ENCODE peak calls at places on chromosomes 12 and 14, in four cellular contexts. One of them, this sample, is unnamed.

GRCh38 chr12:402127-402456 is 648 bp downstream of the CCDC77 start:
- DNase-seq in WERI-Rb-1: peak
- DNase-seq in NCI-H2081: no peak
- DNase-seq in activated effector memory CD4-positive, alpha-beta T cell treated with anti-CD3 and anti-CD28 coated beads, Interleukin-2, amount 50 U/mL, for 16 hours: no peak
- DNase-seq in this sample: no peak

GRCh38 chr14:67881225-67881624 is 61.6 kb downstream of the RAD51B start:
- DNase-seq in activated effector memory CD4-positive, alpha-beta T cell treated with anti-CD3 and anti-CD28 coated beads, Interleukin-2, amount 50 U/mL, for 16 hours: no peak
- DNase-seq in WERI-Rb-1: no peak
- DNase-seq in NCI-H2081: no peak
- DNase-seq in this sample: no peak

GRCh38 chr12:6354539-6355393 is 12.9 kb upstream of the TNFRSF1A start:
- DNase-seq in NCI-H2081: no peak
- DNase-seq in activated effector memory CD4-positive, alpha-beta T cell treated with anti-CD3 and anti-CD28 coated beads, Interleukin-2, amount 50 U/mL, for 16 hours: no peak
- DNase-seq in WERI-Rb-1: no peak
- DNase-seq in this sample: no peak

GRCh38 chr12:47012552-47012951 is 66.9 kb upstream of the PCED1B start:
- DNase-seq in WERI-Rb-1: no peak
- DNase-seq in NCI-H2081: no peak
- DNase-seq in activated effector memory CD4-positive, alpha-beta T cell treated with anti-CD3 and anti-CD28 coated beads, Interleukin-2, amount 50 U/mL, for 16 hours: no peak
- DNase-seq in this sample: no peak

GRCh38 chr14:69328317-69328716 is 68.4 kb downstream of the GALNT16 start:
- DNase-seq in WERI-Rb-1: no peak
- DNase-seq in activated effector memory CD4-positive, alpha-beta T cell treated with anti-CD3 and anti-CD28 coated beads, Interleukin-2, amount 50 U/mL, for 16 hours: peak
- DNase-seq in NCI-H2081: no peak
- DNase-seq in this sample: no peak

GRCh38 chr14:100059433-100059781 is 5.8 kb upstream of the EVL start:
- DNase-seq in activated effector memory CD4-positive, alpha-beta T cell treated with anti-CD3 and anti-CD28 coated beads, Interleukin-2, amount 50 U/mL, for 16 hours: no peak
- DNase-seq in NCI-H2081: no peak
- DNase-seq in WERI-Rb-1: no peak
- DNase-seq in this sample: no peak

GRCh38 chr14:29687071-29687765 is 240.4 kb downstream of the PRKD1 start:
- DNase-seq in WERI-Rb-1: no peak
- DNase-seq in activated effector memory CD4-positive, alpha-beta T cell treated with anti-CD3 and anti-CD28 coated beads, Interleukin-2, amount 50 U/mL, for 16 hours: no peak
- DNase-seq in NCI-H2081: no peak
- DNase-seq in this sample: no peak

GRCh38 chr14:102007916-102008418 is 43.6 kb downstream of the DYNC1H1 start:
- DNase-seq in activated effector memory CD4-positive, alpha-beta T cell treated with anti-CD3 and anti-CD28 coated beads, Interleukin-2, amount 50 U/mL, for 16 hours: no peak
- DNase-seq in NCI-H2081: peak
- DNase-seq in WERI-Rb-1: no peak
- DNase-seq in this sample: no peak

GRCh38 chr12:124681779-124682391 is 114.5 kb upstream of the NCOR2 start:
- DNase-seq in NCI-H2081: no peak
- DNase-seq in WERI-Rb-1: no peak
- DNase-seq in activated effector memory CD4-positive, alpha-beta T cell treated with anti-CD3 and anti-CD28 coated beads, Interleukin-2, amount 50 U/mL, for 16 hours: no peak
- DNase-seq in this sample: no peak

GRCh38 chr12:64665506-64665905 is 55.2 kb downstream of the RASSF3 start:
- DNase-seq in NCI-H2081: no peak
- DNase-seq in WERI-Rb-1: no peak
- DNase-seq in activated effector memory CD4-positive, alpha-beta T cell treated with anti-CD3 and anti-CD28 coated beads, Interleukin-2, amount 50 U/mL, for 16 hours: peak
- DNase-seq in this sample: no peak

GRCh38 chr14:35578135-35578534 is 44.2 kb downstream of the INSM2 start:
- DNase-seq in activated effector memory CD4-positive, alpha-beta T cell treated with anti-CD3 and anti-CD28 coated beads, Interleukin-2, amount 50 U/mL, for 16 hours: no peak
- DNase-seq in WERI-Rb-1: no peak
- DNase-seq in NCI-H2081: no peak
- DNase-seq in this sample: no peak

GRCh38 chr14:104881369-104881979 is 16.4 kb downstream of the CEP170B start:
- DNase-seq in activated effector memory CD4-positive, alpha-beta T cell treated with anti-CD3 and anti-CD28 coated beads, Interleukin-2, amount 50 U/mL, for 16 hours: no peak
- DNase-seq in NCI-H2081: peak
- DNase-seq in WERI-Rb-1: peak
- DNase-seq in this sample: no peak

GRCh38 chr12:3913278-3913677 is 40.1 kb upstream of the PARP11 start:
- DNase-seq in WERI-Rb-1: no peak
- DNase-seq in NCI-H2081: no peak
- DNase-seq in activated effector memory CD4-positive, alpha-beta T cell treated with anti-CD3 and anti-CD28 coated beads, Interleukin-2, amount 50 U/mL, for 16 hours: peak
- DNase-seq in this sample: no peak

GRCh38 chr12:107134558-107134957 is 41.2 kb upstream of the CRY1 start:
- DNase-seq in activated effector memory CD4-positive, alpha-beta T cell treated with anti-CD3 and anti-CD28 coated beads, Interleukin-2, amount 50 U/mL, for 16 hours: peak
- DNase-seq in NCI-H2081: no peak
- DNase-seq in WERI-Rb-1: peak
- DNase-seq in this sample: no peak

GRCh38 chr12:104288635-104289258 is 14.8 kb upstream of the EID3 start:
- DNase-seq in activated effector memory CD4-positive, alpha-beta T cell treated with anti-CD3 and anti-CD28 coated beads, Interleukin-2, amount 50 U/mL, for 16 hours: peak
- DNase-seq in NCI-H2081: peak
- DNase-seq in WERI-Rb-1: peak
- DNase-seq in this sample: peak

GRCh38 chr14:91299483-91300115 is 55.1 kb upstream of the GPR68 start:
- DNase-seq in activated effector memory CD4-positive, alpha-beta T cell treated with anti-CD3 and anti-CD28 coated beads, Interleukin-2, amount 50 U/mL, for 16 hours: no peak
- DNase-seq in NCI-H2081: no peak
- DNase-seq in WERI-Rb-1: no peak
- DNase-seq in this sample: no peak

GRCh38 chr14:43692706-43693105 is 814.4 kb downstream of the FSCB start:
- DNase-seq in activated effector memory CD4-positive, alpha-beta T cell treated with anti-CD3 and anti-CD28 coated beads, Interleukin-2, amount 50 U/mL, for 16 hours: no peak
- DNase-seq in WERI-Rb-1: no peak
- DNase-seq in NCI-H2081: no peak
- DNase-seq in this sample: no peak

GRCh38 chr14:97697772-97698171 is 900.6 kb downstream of the VRK1 start:
- DNase-seq in NCI-H2081: no peak
- DNase-seq in activated effector memory CD4-positive, alpha-beta T cell treated with anti-CD3 and anti-CD28 coated beads, Interleukin-2, amount 50 U/mL, for 16 hours: no peak
- DNase-seq in WERI-Rb-1: no peak
- DNase-seq in this sample: no peak

GRCh38 chr14:101070540-101071492 is 167.3 kb upstream of the RTL1 start:
- DNase-seq in WERI-Rb-1: no peak
- DNase-seq in activated effector memory CD4-positive, alpha-beta T cell treated with anti-CD3 and anti-CD28 coated beads, Interleukin-2, amount 50 U/mL, for 16 hours: peak
- DNase-seq in NCI-H2081: no peak
- DNase-seq in this sample: no peak

GRCh38 chr12:110638792-110639191 is 24.9 kb downstream of the TCTN1 start:
- DNase-seq in NCI-H2081: no peak
- DNase-seq in activated effector memory CD4-positive, alpha-beta T cell treated with anti-CD3 and anti-CD28 coated beads, Interleukin-2, amount 50 U/mL, for 16 hours: no peak
- DNase-seq in WERI-Rb-1: no peak
- DNase-seq in this sample: no peak

GRCh38 chr12:47412837-47413236 is 293.0 kb downstream of the RPAP3 start:
- DNase-seq in activated effector memory CD4-positive, alpha-beta T cell treated with anti-CD3 and anti-CD28 coated beads, Interleukin-2, amount 50 U/mL, for 16 hours: no peak
- DNase-seq in NCI-H2081: no peak
- DNase-seq in WERI-Rb-1: no peak
- DNase-seq in this sample: no peak

GRCh38 chr12:82728710-82729109 is 42.0 kb downstream of the TMTC2 start:
- DNase-seq in WERI-Rb-1: no peak
- DNase-seq in NCI-H2081: no peak
- DNase-seq in activated effector memory CD4-positive, alpha-beta T cell treated with anti-CD3 and anti-CD28 coated beads, Interleukin-2, amount 50 U/mL, for 16 hours: no peak
- DNase-seq in this sample: no peak

GRCh38 chr12:17992002-17992656 is 97.9 kb downstream of the RERGL start:
- DNase-seq in activated effector memory CD4-positive, alpha-beta T cell treated with anti-CD3 and anti-CD28 coated beads, Interleukin-2, amount 50 U/mL, for 16 hours: no peak
- DNase-seq in NCI-H2081: peak
- DNase-seq in WERI-Rb-1: peak
- DNase-seq in this sample: no peak

GRCh38 chr14:93619176-93619793 is 169.0 kb downstream of the PRIMA1 start:
- DNase-seq in activated effector memory CD4-positive, alpha-beta T cell treated with anti-CD3 and anti-CD28 coated beads, Interleukin-2, amount 50 U/mL, for 16 hours: no peak
- DNase-seq in NCI-H2081: peak
- DNase-seq in WERI-Rb-1: peak
- DNase-seq in this sample: no peak

GRCh38 chr12:11894890-11895289 is 175.8 kb upstream of the BCL2L14 start:
- DNase-seq in NCI-H2081: no peak
- DNase-seq in WERI-Rb-1: no peak
- DNase-seq in activated effector memory CD4-positive, alpha-beta T cell treated with anti-CD3 and anti-CD28 coated beads, Interleukin-2, amount 50 U/mL, for 16 hours: no peak
- DNase-seq in this sample: no peak

GRCh38 chr14:92954933-92955332 is 32.0 kb downstream of the CHGA start:
- DNase-seq in activated effector memory CD4-positive, alpha-beta T cell treated with anti-CD3 and anti-CD28 coated beads, Interleukin-2, amount 50 U/mL, for 16 hours: no peak
- DNase-seq in WERI-Rb-1: no peak
- DNase-seq in NCI-H2081: no peak
- DNase-seq in this sample: no peak

GRCh38 chr12:89960011-89960507 is 251.4 kb upstream of the ATP2B1 start:
- DNase-seq in WERI-Rb-1: no peak
- DNase-seq in activated effector memory CD4-positive, alpha-beta T cell treated with anti-CD3 and anti-CD28 coated beads, Interleukin-2, amount 50 U/mL, for 16 hours: peak
- DNase-seq in NCI-H2081: no peak
- DNase-seq in this sample: no peak

GRCh38 chr14:47917344-47917954 is 242.0 kb upstream of the MDGA2 start:
- DNase-seq in NCI-H2081: peak
- DNase-seq in WERI-Rb-1: peak
- DNase-seq in activated effector memory CD4-positive, alpha-beta T cell treated with anti-CD3 and anti-CD28 coated beads, Interleukin-2, amount 50 U/mL, for 16 hours: no peak
- DNase-seq in this sample: peak

GRCh38 chr14:25132734-25133422 is 82.9 kb upstream of the STXBP6 start:
- DNase-seq in activated effector memory CD4-positive, alpha-beta T cell treated with anti-CD3 and anti-CD28 coated beads, Interleukin-2, amount 50 U/mL, for 16 hours: peak
- DNase-seq in NCI-H2081: peak
- DNase-seq in WERI-Rb-1: peak
- DNase-seq in this sample: peak

GRCh38 chr14:82075566-82075965 is 541.9 kb upstream of the SEL1L start:
- DNase-seq in WERI-Rb-1: no peak
- DNase-seq in NCI-H2081: no peak
- DNase-seq in activated effector memory CD4-positive, alpha-beta T cell treated with anti-CD3 and anti-CD28 coated beads, Interleukin-2, amount 50 U/mL, for 16 hours: no peak
- DNase-seq in this sample: peak

GRCh38 chr14:52853522-52853854 is 62.1 kb upstream of the GNPNAT1 start:
- DNase-seq in NCI-H2081: no peak
- DNase-seq in WERI-Rb-1: no peak
- DNase-seq in activated effector memory CD4-positive, alpha-beta T cell treated with anti-CD3 and anti-CD28 coated beads, Interleukin-2, amount 50 U/mL, for 16 hours: no peak
- DNase-seq in this sample: no peak

GRCh38 chr12:89733579-89734201 is 25.1 kb upstream of the ATP2B1 start:
- DNase-seq in WERI-Rb-1: no peak
- DNase-seq in activated effector memory CD4-positive, alpha-beta T cell treated with anti-CD3 and anti-CD28 coated beads, Interleukin-2, amount 50 U/mL, for 16 hours: no peak
- DNase-seq in NCI-H2081: no peak
- DNase-seq in this sample: no peak

GRCh38 chr12:122081108-122081696 is 2.6 kb downstream of the MLXIP start:
- DNase-seq in WERI-Rb-1: no peak
- DNase-seq in NCI-H2081: no peak
- DNase-seq in activated effector memory CD4-positive, alpha-beta T cell treated with anti-CD3 and anti-CD28 coated beads, Interleukin-2, amount 50 U/mL, for 16 hours: no peak
- DNase-seq in this sample: no peak

GRCh38 chr14:102958461-102958860 is 36.0 kb downstream of the AMN start:
- DNase-seq in NCI-H2081: no peak
- DNase-seq in WERI-Rb-1: no peak
- DNase-seq in activated effector memory CD4-positive, alpha-beta T cell treated with anti-CD3 and anti-CD28 coated beads, Interleukin-2, amount 50 U/mL, for 16 hours: no peak
- DNase-seq in this sample: no peak

GRCh38 chr12:124352257-124352656 is 57.4 kb downstream of the RFLNA start:
- DNase-seq in WERI-Rb-1: no peak
- DNase-seq in NCI-H2081: no peak
- DNase-seq in activated effector memory CD4-positive, alpha-beta T cell treated with anti-CD3 and anti-CD28 coated beads, Interleukin-2, amount 50 U/mL, for 16 hours: no peak
- DNase-seq in this sample: no peak

GRCh38 chr12:109127533-109128242 is 11.3 kb downstream of the ACACB start:
- DNase-seq in NCI-H2081: no peak
- DNase-seq in WERI-Rb-1: no peak
- DNase-seq in activated effector memory CD4-positive, alpha-beta T cell treated with anti-CD3 and anti-CD28 coated beads, Interleukin-2, amount 50 U/mL, for 16 hours: no peak
- DNase-seq in this sample: no peak

GRCh38 chr12:96397756-96398421 is 2.4 kb downstream of the CDK17 start:
- DNase-seq in WERI-Rb-1: no peak
- DNase-seq in activated effector memory CD4-positive, alpha-beta T cell treated with anti-CD3 and anti-CD28 coated beads, Interleukin-2, amount 50 U/mL, for 16 hours: no peak
- DNase-seq in NCI-H2081: no peak
- DNase-seq in this sample: no peak

GRCh38 chr14:69137456-69138188 is 15.3 kb downstream of the DCAF5 start:
- DNase-seq in activated effector memory CD4-positive, alpha-beta T cell treated with anti-CD3 and anti-CD28 coated beads, Interleukin-2, amount 50 U/mL, for 16 hours: no peak
- DNase-seq in WERI-Rb-1: no peak
- DNase-seq in NCI-H2081: no peak
- DNase-seq in this sample: no peak

This sample was measured in mesothelial cell of epicardium.